ENCODE peak calls at places on chromosomes 3 and 15, in six cellular contexts. One of them, this sample, is unnamed.

GRCh38 chr15:69340243-69340991 is 41.7 kb downstream of the PAQR5 start:
- DNase-seq in GM06990: no peak
- DNase-seq in EH: no peak
- DNase-seq in NCI-H748 treated with DMSO at 0.1 percent for 48 hours: no peak
- DNase-seq in fibroblast of the aortic adventitia: no peak
- DNase-seq in hippocampal formation: no peak
- DNase-seq in this sample: no peak

GRCh38 chr3:15527031-15527459 is 5.5 kb upstream of the COLQ start:
- DNase-seq in hippocampal formation: no peak
- DNase-seq in EH: no peak
- DNase-seq in NCI-H748 treated with DMSO at 0.1 percent for 48 hours: no peak
- DNase-seq in GM06990: no peak
- DNase-seq in fibroblast of the aortic adventitia: peak
- DNase-seq in this sample: no peak

GRCh38 chr3:55226696-55227095 is 260.4 kb downstream of the WNT5A start:
- DNase-seq in fibroblast of the aortic adventitia: no peak
- DNase-seq in NCI-H748 treated with DMSO at 0.1 percent for 48 hours: no peak
- DNase-seq in EH: peak
- DNase-seq in hippocampal formation: no peak
- DNase-seq in GM06990: no peak
- DNase-seq in this sample: no peak

GRCh38 chr15:74808073-74808839 is 4.4 kb upstream of the LMAN1L start:
- DNase-seq in NCI-H748 treated with DMSO at 0.1 percent for 48 hours: no peak
- DNase-seq in fibroblast of the aortic adventitia: no peak
- DNase-seq in EH: peak
- DNase-seq in GM06990: no peak
- DNase-seq in hippocampal formation: no peak
- DNase-seq in this sample: no peak

GRCh38 chr3:62923092-62923491 is 47.9 kb upstream of the CADPS start:
- DNase-seq in hippocampal formation: no peak
- DNase-seq in GM06990: no peak
- DNase-seq in EH: no peak
- DNase-seq in fibroblast of the aortic adventitia: no peak
- DNase-seq in NCI-H748 treated with DMSO at 0.1 percent for 48 hours: no peak
- DNase-seq in this sample: no peak

GRCh38 chr15:92113832-92114231 is 260.3 kb downstream of the SLCO3A1 start:
- DNase-seq in fibroblast of the aortic adventitia: no peak
- DNase-seq in hippocampal formation: no peak
- DNase-seq in NCI-H748 treated with DMSO at 0.1 percent for 48 hours: no peak
- DNase-seq in EH: no peak
- DNase-seq in GM06990: no peak
- DNase-seq in this sample: no peak

GRCh38 chr15:68550004-68550403 is 28.8 kb upstream of the CORO2B start:
- DNase-seq in hippocampal formation: no peak
- DNase-seq in GM06990: no peak
- DNase-seq in EH: no peak
- DNase-seq in fibroblast of the aortic adventitia: no peak
- DNase-seq in NCI-H748 treated with DMSO at 0.1 percent for 48 hours: no peak
- DNase-seq in this sample: no peak

GRCh38 chr3:27289769-27290413 is 79.3 kb downstream of the NEK10 start:
- DNase-seq in NCI-H748 treated with DMSO at 0.1 percent for 48 hours: no peak
- DNase-seq in EH: peak
- DNase-seq in hippocampal formation: no peak
- DNase-seq in GM06990: no peak
- DNase-seq in fibroblast of the aortic adventitia: peak
- DNase-seq in this sample: no peak

GRCh38 chr3:131705558-131706051 is 202.8 kb upstream of the MRPL3 start:
- DNase-seq in GM06990: peak
- DNase-seq in hippocampal formation: no peak
- DNase-seq in fibroblast of the aortic adventitia: no peak
- DNase-seq in NCI-H748 treated with DMSO at 0.1 percent for 48 hours: no peak
- DNase-seq in EH: peak
- DNase-seq in this sample: no peak

GRCh38 chr3:18758047-18758704 is 333.0 kb upstream of the SATB1 start:
- DNase-seq in hippocampal formation: no peak
- DNase-seq in GM06990: peak
- DNase-seq in fibroblast of the aortic adventitia: peak
- DNase-seq in EH: no peak
- DNase-seq in NCI-H748 treated with DMSO at 0.1 percent for 48 hours: peak
- DNase-seq in this sample: no peak

GRCh38 chr3:60333710-60334109 is 917.5 kb downstream of the FHIT start:
- DNase-seq in fibroblast of the aortic adventitia: no peak
- DNase-seq in hippocampal formation: no peak
- DNase-seq in EH: no peak
- DNase-seq in GM06990: no peak
- DNase-seq in NCI-H748 treated with DMSO at 0.1 percent for 48 hours: no peak
- DNase-seq in this sample: no peak

GRCh38 chr15:101617390-101617965 is 34.7 kb downstream of the TM2D3 start:
- DNase-seq in EH: no peak
- DNase-seq in fibroblast of the aortic adventitia: peak
- DNase-seq in GM06990: no peak
- DNase-seq in NCI-H748 treated with DMSO at 0.1 percent for 48 hours: no peak
- DNase-seq in hippocampal formation: no peak
- DNase-seq in this sample: no peak

GRCh38 chr15:93997071-93997658 is 234.2 kb upstream of the MCTP2 start:
- DNase-seq in hippocampal formation: no peak
- DNase-seq in NCI-H748 treated with DMSO at 0.1 percent for 48 hours: no peak
- DNase-seq in fibroblast of the aortic adventitia: peak
- DNase-seq in GM06990: no peak
- DNase-seq in EH: peak
- DNase-seq in this sample: no peak

This sample was measured in LHCN-M2.